ENCODE peak calls at places on chromosome 13, in ten cellular contexts. B, J, L, V, Q, O, T, G, W and E are unnamed samples.

GRCh38 chr13:93723316-93723715 is 496.7 kb downstream of the GPC6 start:
- DNase-seq in B (no peak), J (no peak), L (no peak), V (peak; percentile 32), Q (no peak), O (no peak), T (peak; percentile 10), G (no peak), W (peak; percentile 23), E (no peak)

GRCh38 chr13:76129305-76130040 is 493.3 kb downstream of the LMO7 start:
- DNase-seq in B (no peak), J (no peak), L (no peak), V (no peak), Q (peak; percentile 9), O (no peak), T (no peak), G (no peak), W (no peak), E (no peak)

GRCh38 chr13:40102854-40103253 is 447.4 kb downstream of the COG6 start:
- DNase-seq in B (no peak), J (no peak), L (peak; percentile 51), V (peak; percentile 98), Q (peak; percentile 64), O (no peak), T (peak; percentile 82), G (peak; percentile 97), W (peak; percentile 96), E (no peak)

GRCh38 chr13:96527497-96527896 is 437.6 kb downstream of the HS6ST3 start:
- DNase-seq in B (no peak), J (peak; percentile 32), L (no peak), V (no peak), Q (no peak), O (no peak), T (no peak), G (no peak), W (no peak), E (no peak)

GRCh38 chr13:108700421-108701170 is 71.2 kb downstream of the MYO16 start:
- DNase-seq in B (no peak), J (peak; percentile 6), L (no peak), V (peak; percentile 75), Q (peak; percentile 11), O (peak; percentile 67), T (peak; percentile 75), G (peak; percentile 32), W (no peak), E (no peak)

GRCh38 chr13:47545630-47546029 is 455.4 kb downstream of the SUCLA2 start:
- DNase-seq in B (no peak), J (no peak), L (no peak), V (no peak), Q (no peak), O (no peak), T (no peak), G (no peak), W (peak; percentile 46), E (no peak)

GRCh38 chr13:26401069-26401468 is 147.1 kb downstream of the CDK8 start:
- DNase-seq in B (no peak), J (no peak), L (no peak), V (no peak), Q (no peak), O (no peak), T (no peak), G (no peak), W (no peak), E (no peak)

GRCh38 chr13:75787249-75787940 is 151.3 kb downstream of the LMO7 start:
- DNase-seq in B (no peak), J (no peak), L (no peak), V (peak; percentile 84), Q (no peak), O (no peak), T (no peak), G (peak; percentile 50), W (peak; percentile 75), E (no peak)

GRCh38 chr13:32650705-32651311 is 64.6 kb downstream of the PDS5B start:
- DNase-seq in B (peak; percentile 64), J (peak; percentile 87), L (peak; percentile 43), V (peak; percentile 59), Q (peak; percentile 67), O (peak; percentile 46), T (peak; percentile 75), G (peak; percentile 53), W (peak; percentile 70), E (peak; percentile 83)

GRCh38 chr13:23558675-23559536 is 11.3 kb upstream of the TNFRSF19 start:
- DNase-seq in B (no peak), J (peak; percentile 33), L (peak; percentile 10), V (peak; percentile 92), Q (peak; percentile 51), O (peak; percentile 70), T (peak; percentile 66), G (peak; percentile 97), W (peak; percentile 94), E (no peak)

GRCh38 chr13:29137995-29138394 is 317.9 kb downstream of the MTUS2 start:
- DNase-seq in B (no peak), J (no peak), L (no peak), V (no peak), Q (no peak), O (no peak), T (no peak), G (no peak), W (no peak), E (no peak)

GRCh38 chr13:29832899-29833298 is 17.5 kb downstream of the UBL3 start:
- DNase-seq in B (no peak), J (no peak), L (no peak), V (no peak), Q (no peak), O (no peak), T (no peak), G (no peak), W (no peak), E (no peak)

GRCh38 chr13:111856571-111856970 is 210.4 kb upstream of the SOX1 start:
- DNase-seq in B (no peak), J (no peak), L (no peak), V (no peak), Q (no peak), O (no peak), T (no peak), G (no peak), W (no peak), E (no peak)

GRCh38 chr13:110244096-110244830 is 62.7 kb downstream of the COL4A1 start:
- DNase-seq in B (no peak), J (no peak), L (no peak), V (no peak), Q (no peak), O (no peak), T (no peak), G (no peak), W (peak; percentile 84), E (no peak)

GRCh38 chr13:49499889-49500660 is 4.3 kb downstream of the PHF11 start:
- DNase-seq in B (peak; percentile 8), J (no peak), L (no peak), V (peak; percentile 84), Q (no peak), O (no peak), T (peak; percentile 46), G (peak; percentile 85), W (peak; percentile 86), E (no peak)

GRCh38 chr13:71156550-71156949 is 710.5 kb downstream of the DACH1 start:
- DNase-seq in B (no peak), J (no peak), L (no peak), V (no peak), Q (no peak), O (no peak), T (no peak), G (no peak), W (no peak), E (no peak)

GRCh38 chr13:23447927-23448326 is 14.4 kb upstream of the SACS start:
- DNase-seq in B (no peak), J (no peak), L (no peak), V (peak; percentile 67), Q (no peak), O (no peak), T (no peak), G (no peak), W (peak; percentile 52), E (no peak)

GRCh38 chr13:112978561-112979405 is 9.8 kb downstream of the MCF2L start:
- DNase-seq in B (no peak), J (no peak), L (no peak), V (no peak), Q (no peak), O (no peak), T (no peak), G (no peak), W (no peak), E (no peak)
- H4K20me1 ChIP-seq in B (no peaks in the 10 kb centered on the region), J (no peaks in the 10 kb centered on the region), L (no peaks in the 10 kb centered on the region), V (no peaks in the 10 kb centered on the region), Q (no peaks in the 10 kb centered on the region), O (peaks cover 11% of the 10 kb centered on the region), T (no peaks in the 10 kb centered on the region), G (no peaks in the 10 kb centered on the region), W (no peaks in the 10 kb centered on the region), E (no peaks in the 10 kb centered on the region)

DNA sequence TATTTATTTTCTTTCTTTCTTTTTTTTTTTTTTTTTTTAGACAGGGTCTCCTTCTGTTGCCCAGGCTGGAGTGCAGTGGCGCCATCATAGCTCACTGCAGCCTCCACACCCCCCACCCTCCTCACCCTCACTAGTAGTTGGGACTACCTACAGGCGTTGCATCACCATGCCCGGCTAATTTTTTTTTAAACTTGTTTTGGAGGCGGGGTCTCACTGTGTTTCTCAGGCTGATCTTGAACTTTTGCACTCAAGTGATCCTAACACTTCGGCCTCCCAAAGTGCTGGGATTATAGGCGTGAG is 33.6 kb downstream of the GJA3 start:
- DNase-seq in B (peak; percentile 14), J (no peak), L (no peak), V (no peak), Q (no peak), O (no peak), T (no peak), G (no peak), W (no peak), E (no peak)
- H3K27ac ChIP-seq in B (peak overlapping the region; percentile 52), J (no peak overlapping the region), L (peak overlapping the region; percentile 91), V (peak overlapping the region; percentile 50), Q (peak overlapping the region; percentile 95), O (peak overlapping the region; percentile 65), T (no peak overlapping the region), G (no peak overlapping the region), W (peak overlapping the region; percentile 70), E (no peak overlapping the region)

DNA sequence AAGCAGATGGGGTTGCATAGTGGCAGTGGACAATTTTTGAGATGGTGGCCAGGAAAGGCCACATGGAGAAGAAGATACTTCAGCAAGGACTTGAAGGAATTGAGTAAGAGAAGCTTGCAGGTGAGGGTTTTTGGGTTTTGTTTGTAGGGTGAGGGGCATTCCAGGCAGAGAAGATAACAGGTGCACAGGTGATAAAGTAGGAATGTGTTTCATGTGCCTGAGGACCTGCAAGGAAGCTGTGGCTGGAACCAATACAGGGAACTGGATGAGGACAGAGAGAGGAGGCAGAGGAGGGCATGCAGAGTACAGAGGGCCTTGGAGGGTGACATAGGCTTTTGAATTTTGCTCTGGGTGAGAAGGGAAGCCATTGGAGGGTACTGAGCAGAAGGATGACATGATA is 314.5 kb downstream of the KLF12 start:
- DNase-seq in B (no peak), J (no peak), L (no peak), V (no peak), Q (no peak), O (no peak), T (no peak), G (no peak), W (no peak), E (no peak)
- H3K4me1 ChIP-seq in B (no peaks in the 10 kb centered on the region), J (no peaks in the 10 kb centered on the region), L (no peaks in the 10 kb centered on the region), V (no peaks in the 10 kb centered on the region), Q (no peaks in the 10 kb centered on the region), O (no peaks in the 10 kb centered on the region), T (peaks cover 6% of the 10 kb centered on the region), G (no peaks in the 10 kb centered on the region), W (no peaks in the 10 kb centered on the region), E (peaks cover 51% of the 10 kb centered on the region)

DNA sequence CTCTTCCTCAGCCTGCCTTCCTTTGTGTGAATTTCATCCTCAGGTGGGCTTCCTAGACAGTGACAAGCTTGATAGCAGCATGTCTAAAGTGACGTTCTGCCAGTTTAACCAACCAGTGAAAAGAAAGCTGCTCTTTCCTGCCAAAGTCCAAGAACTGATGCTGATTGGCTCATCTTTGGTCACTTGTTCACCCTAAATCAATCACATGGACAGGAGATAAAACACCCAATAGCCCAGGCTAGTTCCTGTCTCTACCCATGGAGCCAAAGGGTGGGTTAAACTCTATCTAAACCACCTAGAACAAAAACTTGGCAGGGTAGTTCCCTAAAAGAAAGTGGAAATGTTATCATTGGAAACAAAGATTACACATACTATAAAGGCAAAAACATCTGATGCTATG is 50.8 kb downstream of the GPALPP1 start:
- DNase-seq in B (no peak), J (no peak), L (no peak), V (no peak), Q (no peak), O (no peak), T (no peak), G (no peak), W (no peak), E (no peak)
- H4K20me1 ChIP-seq in B (no peaks in the 10 kb centered on the region), J (no peaks in the 10 kb centered on the region), L (no peaks in the 10 kb centered on the region), V (no peaks in the 10 kb centered on the region), Q (no peaks in the 10 kb centered on the region), O (no peaks in the 10 kb centered on the region), T (no peaks in the 10 kb centered on the region), G (no peaks in the 10 kb centered on the region), W (no peaks in the 10 kb centered on the region), E (no peaks in the 10 kb centered on the region)